ENCODE peak calls at places on chromosome 2, in eight cellular contexts. T is globus pallidus; G is LHCN-M2; X is effector memory CD8-positive, alpha-beta T cell; Z is D721Med; C is NCI-H1436; J is DND-41; K is GM19239. E is an unnamed sample.
A peak's percentile ranks its signal among the peaks of the same experiment; 100 is the strongest.

GRCh38 chr2:16155351-16156145 is 215.2 kb downstream of the MYCN start:
- DNase-seq in T (no peak), G (no peak), X (no peak), Z (no peak), C (no peak), J (no peak), K (no peak), E (no peak)

GRCh38 chr2:199485732-199486335 is 28.1 kb upstream of the SATB2 start:
- DNase-seq in T (peak; percentile 62), G (peak; percentile 59), X (no peak), Z (peak; percentile 32), C (peak; percentile 36), J (peak; percentile 44), K (no peak), E (peak; percentile 64)

GRCh38 chr2:106192752-106193490 is 1.2 kb downstream of the UXS1 start:
- DNase-seq in T (peak; percentile 29), G (peak; percentile 90), X (peak; percentile 19), Z (no peak), C (peak; percentile 2), J (peak; percentile 57), K (peak; percentile 29), E (peak; percentile 23)

GRCh38 chr2:197890160-197890559 is 85.8 kb downstream of the PLCL1 start:
- DNase-seq in T (no peak), G (no peak), X (no peak), Z (no peak), C (no peak), J (no peak), K (no peak), E (no peak)

GRCh38 chr2:160984426-160985077 is 175.7 kb upstream of the TANK start:
- DNase-seq in T (no peak), G (no peak), X (no peak), Z (no peak), C (no peak), J (no peak), K (no peak), E (no peak)

GRCh38 chr2:13745324-13745723 is 887.2 kb upstream of the LRATD1 start:
- DNase-seq in T (no peak), G (peak; percentile 12), X (no peak), Z (no peak), C (no peak), J (no peak), K (no peak), E (no peak)

GRCh38 chr2:227029706-227030105 is 134.3 kb downstream of the COL4A4 start:
- DNase-seq in T (no peak), G (no peak), X (no peak), Z (no peak), C (no peak), J (no peak), K (no peak), E (no peak)

GRCh38 chr2:166653185-166653813 is 159.2 kb upstream of the SCN7A start:
- DNase-seq in T (no peak), G (no peak), X (no peak), Z (no peak), C (peak; percentile 71), J (no peak), K (no peak), E (peak; percentile 77)

GRCh38 chr2:73291461-73292315 is 1.7 kb downstream of the EGR4 start:
- DNase-seq in T (no peak), G (no peak), X (no peak), Z (peak; percentile 53), C (no peak), J (no peak), K (no peak), E (peak; percentile 32)

GRCh38 chr2:34012728-34013302 is 413.7 kb upstream of the FAM98A start:
- DNase-seq in T (peak; percentile 90), G (no peak), X (no peak), Z (no peak), C (peak; percentile 9), J (peak; percentile 33), K (no peak), E (peak; percentile 1)

GRCh38 chr2:161946489-161947107 is 127.4 kb downstream of the DPP4 start:
- DNase-seq in T (peak; percentile 33), G (peak; percentile 47), X (no peak), Z (no peak), C (peak; percentile 28), J (peak; percentile 37), K (no peak), E (peak; percentile 11)

GRCh38 chr2:241315879-241316700 is at the start of gene SEPTIN2:
- DNase-seq in T (no peak), G (peak; percentile 70), X (peak; percentile 72), Z (no peak), C (no peak), J (no peak), K (no peak), E (peak; percentile 39)

GRCh38 chr2:238433300-238433915 is 6.7 kb downstream of the ASB1 start:
- DNase-seq in T (no peak), G (no peak), X (no peak), Z (no peak), C (no peak), J (no peak), K (no peak), E (no peak)

GRCh38 chr2:34102359-34102758 is 503.3 kb upstream of the FAM98A start:
- DNase-seq in T (no peak), G (peak; percentile 1), X (no peak), Z (no peak), C (no peak), J (no peak), K (no peak), E (no peak)

GRCh38 chr2:202193881-202194353 is 44.5 kb downstream of the SUMO1 start:
- DNase-seq in T (no peak), G (peak; percentile 4), X (no peak), Z (no peak), C (no peak), J (no peak), K (no peak), E (no peak)

GRCh38 chr2:112314856-112315255 is 39.5 kb downstream of the ZC3H6 start:
- DNase-seq in T (no peak), G (no peak), X (no peak), Z (no peak), C (no peak), J (no peak), K (no peak), E (no peak)

GRCh38 chr2:210299974-210300373 is 15.0 kb downstream of the MYL1 start:
- DNase-seq in T (no peak), G (no peak), X (no peak), Z (no peak), C (no peak), J (no peak), K (no peak), E (no peak)

GRCh38 chr2:200414367-200414766 is 95.5 kb downstream of the KCTD18 start:
- DNase-seq in T (no peak), G (no peak), X (no peak), Z (no peak), C (no peak), J (no peak), K (no peak), E (no peak)

GRCh38 chr2:54589340-54590215 is 133.5 kb downstream of the SPTBN1 start:
- DNase-seq in T (no peak), G (no peak), X (no peak), Z (no peak), C (no peak), J (peak; percentile 44), K (no peak), E (no peak)

GRCh38 chr2:106307860-106308259 is 113.8 kb upstream of the UXS1 start:
- DNase-seq in T (no peak), G (no peak), X (no peak), Z (no peak), C (no peak), J (no peak), K (no peak), E (no peak)

GRCh38 chr2:100941646-100942240 is 60.3 kb upstream of the RPL31 start:
- DNase-seq in T (no peak), G (peak; percentile 22), X (no peak), Z (no peak), C (no peak), J (no peak), K (no peak), E (no peak)

GRCh38 chr2:46275995-46276394 is 21.2 kb upstream of the EPAS1 start:
- DNase-seq in T (peak; percentile 8), G (no peak), X (no peak), Z (no peak), C (no peak), J (peak; percentile 89), K (no peak), E (no peak)

GRCh38 chr2:233061007-233061590 is 957 bp downstream of the INPP5D start:
- DNase-seq in T (no peak), G (no peak), X (no peak), Z (no peak), C (no peak), J (peak; percentile 53), K (no peak), E (no peak)

GRCh38 chr2:212646698-212647097 is 108.1 kb upstream of the ERBB4 start:
- DNase-seq in T (no peak), G (peak; percentile 90), X (no peak), Z (no peak), C (no peak), J (no peak), K (no peak), E (no peak)

GRCh38 chr2:190947139-190947538 is 66.5 kb downstream of the GLS start:
- DNase-seq in T (no peak), G (peak; percentile 49), X (no peak), Z (no peak), C (no peak), J (no peak), K (no peak), E (no peak)

GRCh38 chr2:105180491-105180972 is 61.0 kb upstream of the GPR45 start:
- DNase-seq in T (no peak), G (no peak), X (no peak), Z (no peak), C (no peak), J (no peak), K (no peak), E (no peak)

GRCh38 chr2:200635251-200635650 is 49.4 kb downstream of the AOX1 start:
- DNase-seq in T (no peak), G (no peak), X (no peak), Z (no peak), C (no peak), J (no peak), K (no peak), E (no peak)

GRCh38 chr2:71748227-71748626 is 294.9 kb downstream of the DYSF start:
- DNase-seq in T (no peak), G (peak; percentile 85), X (no peak), Z (no peak), C (no peak), J (no peak), K (no peak), E (no peak)

GRCh38 chr2:236628256-236628961 is 58.8 kb downstream of the ACKR3 start:
- DNase-seq in T (no peak), G (no peak), X (no peak), Z (no peak), C (no peak), J (no peak), K (no peak), E (no peak)

E was measured in NCI-H2081.